ENCODE peak calls at places on chromosomes 4 and X, in nine cellular contexts. E is HFFc6, O is fibroblast of the aortic adventitia, C is lung, V is GM20000, L is AG04450, R is nephron progenitor cell, X is foreskin fibroblast, G is cardiac muscle cell. S is an unnamed sample.
A peak's percentile ranks its signal among the peaks of the same experiment; 100 is the strongest.

GRCh38 chrX:77785400-77785745 is 643 bp downstream of the ATRX start:
- DNase-seq in X (peak; percentile 49), O (peak; percentile 15), L (no peak), C (no peak), V (no peak), R (peak; percentile 18), E (no peak), G (peak; percentile 31), S (no peak)

GRCh38 chr4:20297246-20297645 is 45.5 kb downstream of the SLIT2 start:
- DNase-seq in R (no peak), E (no peak), O (peak; percentile 79), C (no peak), V (no peak), X (no peak), L (no peak), G (no peak), S (no peak)

GRCh38 chrX:136525738-136526606 is 6.0 kb upstream of the VGLL1 start:
- DNase-seq in G (no peak), V (no peak), E (peak; percentile 78), X (peak; percentile 91), R (no peak), O (peak; percentile 91), C (peak; percentile 40), L (peak; percentile 63), S (no peak)

GRCh38 chr4:76779740-76780459 is 118.0 kb downstream of the SOWAHB start:
- DNase-seq in G (no peak), E (no peak), R (no peak), V (no peak), C (no peak), O (peak; percentile 25), L (peak; percentile 41), X (peak; percentile 72), S (no peak)

GRCh38 chrX:70134116-70134477 is 850 bp downstream of the IGBP1 start:
- DNase-seq in G (peak; percentile 7), E (peak; percentile 5), C (no peak), O (peak; percentile 18), X (peak; percentile 17), V (no peak), L (no peak), R (peak; percentile 7), S (no peak)

GRCh38 chrX:53265771-53266170 is 15.6 kb downstream of the IQSEC2 start:
- DNase-seq in V (no peak), O (peak; percentile 80), E (peak; percentile 51), R (no peak), X (peak; percentile 63), C (no peak), L (no peak), G (no peak), S (no peak)

GRCh38 chr4:162015090-162015489 is 148.7 kb downstream of the FSTL5 start:
- DNase-seq in E (no peak), X (peak; percentile 3), V (no peak), O (no peak), C (no peak), L (no peak), G (no peak), R (no peak), S (no peak)

GRCh38 chrX:107562482-107562881 is 65.8 kb upstream of the PRPS1 start:
- DNase-seq in V (no peak), O (peak; percentile 87), E (peak; percentile 59), X (peak; percentile 73), G (peak; percentile 18), R (no peak), C (no peak), L (peak; percentile 69), S (no peak)

GRCh38 chr4:680931-681645 is 6.7 kb downstream of the MYL5 start:
- DNase-seq in O (peak; percentile 22), X (peak; percentile 70), C (no peak), L (no peak), R (peak; percentile 78), G (peak; percentile 81), E (no peak), V (peak; percentile 89), S (peak; percentile 87)

GRCh38 chr4:31175242-31175910 is 455.2 kb downstream of the PCDH7 start:
- DNase-seq in E (no peak), L (no peak), G (no peak), V (no peak), C (no peak), R (no peak), O (peak; percentile 2), X (no peak), S (no peak)

GRCh38 chrX:100812216-100813158 is 7.7 kb upstream of the CSTF2 start:
- DNase-seq in E (no peak), L (no peak), X (no peak), O (no peak), V (no peak), G (no peak), C (no peak), R (no peak), S (no peak)

GRCh38 chrX:10761447-10761846 is 141.1 kb upstream of the MID1 start:
- DNase-seq in E (no peak), O (no peak), X (no peak), G (no peak), V (no peak), C (no peak), R (no peak), L (no peak), S (no peak)

GRCh38 chr4:42708625-42709024 is 51.7 kb upstream of the ATP8A1 start:
- DNase-seq in R (no peak), E (no peak), L (no peak), G (no peak), X (no peak), V (no peak), O (no peak), C (no peak), S (no peak)

GRCh38 chrX:118603981-118604380 is 108.4 kb downstream of the DOCK11 start:
- DNase-seq in C (peak; percentile 47), V (peak; percentile 8), R (peak; percentile 47), E (peak; percentile 41), X (peak; percentile 64), L (peak; percentile 10), O (peak; percentile 70), G (peak; percentile 48), S (peak; percentile 24)

DNA sequence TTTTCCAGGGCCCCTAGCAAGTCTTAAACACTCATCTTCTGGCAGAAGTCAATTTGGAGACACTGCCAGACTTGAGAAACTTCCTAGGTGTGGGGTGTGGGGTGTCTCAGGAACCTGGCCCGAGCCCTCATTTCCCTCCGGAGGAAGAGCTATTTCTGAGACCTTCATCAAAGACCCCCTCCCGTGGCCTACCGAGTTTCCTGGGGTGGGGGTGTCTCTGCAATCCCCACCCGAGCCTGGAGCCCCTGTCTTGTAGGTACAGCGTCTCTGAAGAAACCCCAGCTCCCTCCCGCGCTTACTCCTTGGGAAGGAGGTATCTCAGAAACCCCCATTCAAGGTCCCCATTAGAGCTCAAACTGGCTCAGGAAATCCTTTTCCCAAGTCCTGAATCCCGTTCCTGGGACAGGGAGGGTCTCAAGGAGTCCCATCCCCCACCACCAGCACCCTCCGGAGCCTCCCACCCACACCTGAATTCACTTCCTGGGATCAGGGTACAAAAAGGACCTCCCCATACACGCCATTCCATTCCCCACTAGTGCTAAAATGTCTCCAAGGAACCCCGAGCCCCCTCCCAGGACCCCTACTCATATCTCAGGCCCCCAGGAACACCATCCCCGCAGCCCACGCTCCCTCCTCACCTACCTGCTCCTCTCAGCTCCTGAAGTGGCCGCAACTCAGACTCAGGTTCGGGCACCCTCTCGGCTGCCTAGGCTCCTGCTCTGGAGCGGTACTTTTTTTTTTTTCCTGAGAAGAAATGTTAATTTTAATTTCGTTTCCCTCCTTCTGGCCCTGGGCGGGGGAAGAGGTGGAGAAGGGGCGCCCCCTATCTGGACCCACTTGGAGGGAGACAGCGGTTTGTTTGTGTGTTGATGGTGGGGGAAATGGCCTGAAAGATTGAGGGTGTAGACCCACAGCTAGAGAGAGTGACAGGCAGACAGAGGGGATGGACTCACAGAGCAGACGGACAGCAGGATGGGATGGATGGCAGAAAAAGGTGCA is 1.1 kb downstream of the SLC38A5 start:
- DNase-seq in X (no peak), V (peak; percentile 46), O (no peak), C (no peak), G (no peak), R (no peak), L (no peak), E (no peak), S (peak; percentile 62)
- TF ChIP-seq CTCF in X (no peak), V (peak; percentile 22), O (peak; percentile 1), C (no peak), G (peak; percentile 11), R (no peak), L (peak; percentile 37), E (peak; percentile 26), S (peak; percentile 18)

GRCh38 chr4:37627263-37627662 is 58.9 kb downstream of the RELL1 start:
- DNase-seq in C (no peak), G (no peak), V (no peak), X (no peak), L (no peak), O (no peak), E (no peak), R (no peak), S (no peak)
- TF ChIP-seq CTCF in C (no peak), G (no peak), V (no peak), X (no peak), L (no peak), O (no peak), E (no peak), R (no peak), S (no peak)

GRCh38 chrX:36957425-36958328 is 50.5 kb upstream of the FAM47C start:
- DNase-seq in R (peak; percentile 61), O (no peak), L (no peak), G (peak; percentile 79), C (peak; percentile 32), X (no peak), E (no peak), V (no peak), S (no peak)
- TF ChIP-seq CTCF in R (peak; percentile 23), O (no peak), L (no peak), G (peak; percentile 12), C (no peak), X (no peak), E (no peak), V (no peak), S (no peak)

GRCh38 chrX:13092455-13092941 is 48.1 kb upstream of the FAM9C start:
- DNase-seq in R (no peak), C (no peak), V (peak; percentile 23), X (no peak), L (no peak), O (no peak), E (no peak), G (no peak), S (peak; percentile 32)
- TF ChIP-seq CTCF in R (no peak), C (no peak), V (peak; percentile 18), X (no peak), L (no peak), O (no peak), E (no peak), G (no peak), S (no peak)

DNA sequence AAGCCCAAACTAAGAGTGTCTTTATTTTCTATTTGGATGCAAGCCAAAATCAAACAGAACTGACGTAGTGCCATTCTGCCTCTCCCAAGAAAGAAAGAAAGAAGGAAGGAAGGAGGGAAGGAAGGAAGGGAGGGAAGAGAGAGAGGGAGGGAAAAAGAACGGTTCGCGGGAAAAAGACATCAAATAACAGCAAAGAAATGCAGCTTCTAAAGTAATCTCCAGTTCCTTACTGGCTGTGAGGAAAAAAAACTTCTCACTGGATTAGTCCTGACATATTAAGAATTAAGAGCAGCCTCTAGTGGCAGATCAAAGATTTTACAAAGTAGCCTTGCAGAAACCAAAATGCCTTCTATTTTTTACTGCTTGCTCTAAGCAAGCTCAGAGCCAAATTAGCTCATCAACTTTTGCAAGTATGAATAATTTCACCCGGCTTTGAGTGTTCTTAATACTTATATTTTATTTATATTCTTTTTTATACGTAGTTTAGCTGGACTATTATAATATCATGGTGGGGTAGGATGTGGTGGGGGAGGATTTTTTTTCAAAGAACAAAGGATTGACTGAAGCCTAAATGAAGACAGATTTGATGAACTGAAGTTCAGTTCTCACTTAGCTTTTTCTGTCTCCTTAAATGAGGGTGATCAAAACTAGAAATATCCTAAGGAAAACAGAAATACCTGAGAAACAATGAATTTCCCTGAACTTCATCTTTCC is 36.6 kb downstream of the PITX2 start:
- DNase-seq in X (peak; percentile 72), L (peak; percentile 2), O (peak; percentile 77), V (peak; percentile 41), G (peak; percentile 23), C (no peak), R (no peak), E (peak; percentile 79), S (peak; percentile 51)
- TF ChIP-seq CTCF in X (peak; percentile 65), L (peak; percentile 73), O (peak; percentile 65), V (no peak), G (peak; percentile 69), C (no peak), R (peak; percentile 36), E (peak; percentile 80), S (no peak)

S was measured in GM13976.